ENCODE peak calls at places on chromosomes 3 and 15, in seven cellular contexts. V, Q, X, F, P, R and H are unnamed samples.

GRCh38 chr3:71087109-71088018 is 496.2 kb downstream of the FOXP1 start:
- DNase-seq in V (peak; percentile 64), X (no peak), R (no peak), F (no peak), P (no peak), Q (no peak), H (no peak)

GRCh38 chr3:133827136-133827535 is 21.5 kb downstream of the SRPRB start:
- DNase-seq in Q (no peak), F (no peak), V (no peak), P (no peak), X (no peak), R (no peak), H (no peak)

GRCh38 chr15:37289109-37289765 is 188.9 kb upstream of the MEIS2 start:
- DNase-seq in F (no peak), Q (no peak), P (no peak), R (no peak), X (no peak), V (no peak), H (peak; percentile 2)

GRCh38 chr3:191484461-191484860 is 23.5 kb downstream of the PYDC2 start:
- DNase-seq in V (no peak), R (no peak), P (no peak), F (peak; percentile 32), Q (no peak), X (no peak), H (no peak)

GRCh38 chr3:34260266-34260990 is 462.0 kb downstream of the PDCD6IP start:
- DNase-seq in Q (no peak), P (no peak), R (peak; percentile 35), X (no peak), F (no peak), V (no peak), H (peak; percentile 7)

GRCh38 chr3:69181592-69182211 is 59.3 kb upstream of the LMOD3 start:
- DNase-seq in F (no peak), Q (no peak), X (no peak), P (no peak), V (no peak), R (no peak), H (peak; percentile 45)

GRCh38 chr3:72746412-72747411 is 101.5 kb downstream of the SHQ1 start:
- DNase-seq in R (no peak), F (no peak), V (no peak), P (no peak), Q (no peak), X (no peak), H (no peak)

GRCh38 chr3:171200052-171201029 is 173.8 kb upstream of the SLC2A2 start:
- DNase-seq in V (no peak), P (no peak), R (no peak), Q (no peak), F (no peak), X (no peak), H (no peak)

GRCh38 chr15:58528197-58528870 is 96.5 kb downstream of the LIPC start:
- DNase-seq in F (no peak), P (peak; percentile 52), Q (no peak), V (no peak), X (no peak), R (peak; percentile 77), H (peak; percentile 64)

GRCh38 chr3:16866447-16867025 is 18.2 kb upstream of the PLCL2 start:
- DNase-seq in X (no peak), V (peak; percentile 48), F (no peak), R (no peak), Q (no peak), P (no peak), H (no peak)

GRCh38 chr15:80929225-80929624 is 60.4 kb downstream of the MESD start:
- DNase-seq in P (no peak), R (no peak), V (no peak), X (no peak), Q (no peak), F (no peak), H (peak; percentile 21)

GRCh38 chr3:147655236-147655635 is 246.1 kb downstream of the ZIC1 start:
- DNase-seq in R (no peak), F (no peak), X (no peak), Q (no peak), V (no peak), P (no peak), H (peak; percentile 44)

GRCh38 chr15:45995800-45996199 is 361.0 kb downstream of the SQOR start:
- DNase-seq in R (no peak), P (no peak), V (no peak), F (no peak), Q (no peak), X (no peak), H (no peak)

GRCh38 chr15:44550734-44551133 is 13.8 kb downstream of the EIF3J start:
- DNase-seq in R (no peak), P (no peak), X (no peak), F (no peak), V (no peak), Q (no peak), H (no peak)

GRCh38 chr3:196941846-196942225 is 492 bp downstream of the NCBP2 start:
- DNase-seq in Q (no peak), F (no peak), R (peak; percentile 44), P (peak; percentile 68), V (peak; percentile 73), X (no peak), H (peak; percentile 56)

GRCh38 chr3:55486101-55486856 is 827 bp downstream of the WNT5A start:
- DNase-seq in Q (no peak), R (peak; percentile 84), X (no peak), F (peak; percentile 89), P (peak; percentile 87), V (no peak), H (peak; percentile 82)

GRCh38 chr3:197378987-197379718 is 80.7 kb upstream of the DLG1 start:
- DNase-seq in F (no peak), X (no peak), P (no peak), Q (no peak), V (no peak), R (no peak), H (no peak)

GRCh38 chr15:48796930-48797329 is 13.9 kb downstream of the CEP152 start:
- DNase-seq in P (no peak), V (no peak), Q (no peak), R (no peak), F (no peak), X (no peak), H (no peak)

GRCh38 chr15:50256188-50257041 is 9.1 kb downstream of the HDC start:
- DNase-seq in P (no peak), V (no peak), R (no peak), Q (no peak), X (no peak), F (no peak), H (peak; percentile 83)

GRCh38 chr3:4717363-4717740 is 224.2 kb downstream of the ITPR1 start:
- DNase-seq in F (no peak), X (no peak), V (no peak), P (no peak), Q (no peak), R (no peak), H (no peak)

GRCh38 chr3:187737401-187738088 is 7.7 kb downstream of the BCL6 start:
- DNase-seq in X (no peak), V (peak; percentile 61), R (peak; percentile 62), F (peak; percentile 89), P (peak; percentile 88), Q (peak; percentile 42), H (peak; percentile 73)

GRCh38 chr3:183212565-183212964 is 40.5 kb upstream of the B3GNT5 start:
- DNase-seq in Q (no peak), R (no peak), V (no peak), X (no peak), F (no peak), P (no peak), H (no peak)

GRCh38 chr15:40010681-40011080 is 28.3 kb downstream of the SRP14 start:
- DNase-seq in P (no peak), F (peak; percentile 74), V (no peak), R (no peak), X (no peak), Q (no peak), H (peak; percentile 74)

GRCh38 chr3:136711277-136711676 is 40.9 kb downstream of the STAG1 start:
- DNase-seq in F (no peak), R (no peak), P (no peak), X (no peak), Q (no peak), V (no peak), H (no peak)

GRCh38 chr3:47413751-47414150 is 32.9 kb downstream of the PTPN23 start:
- DNase-seq in F (no peak), P (peak; percentile 56), R (no peak), V (no peak), Q (no peak), X (no peak), H (no peak)

GRCh38 chr15:100801256-100801900 is 78.3 kb upstream of the ALDH1A3 start:
- DNase-seq in X (no peak), V (no peak), F (no peak), P (no peak), R (no peak), Q (no peak), H (no peak)

GRCh38 chr3:196192036-196193001 is 18.9 kb downstream of the ZDHHC19 start:
- DNase-seq in Q (no peak), R (no peak), F (peak; percentile 77), V (peak; percentile 74), P (no peak), X (no peak), H (no peak)

GRCh38 chr15:67827561-67828378 is 2.5 kb downstream of the SKOR1 start:
- DNase-seq in X (no peak), V (no peak), R (peak; percentile 8), F (peak; percentile 47), P (no peak), Q (no peak), H (no peak)
- H3K9me3 ChIP-seq in X (no peaks in the 10 kb centered on the region), V (no peaks in the 10 kb centered on the region), R (no peaks in the 10 kb centered on the region), F (no peaks in the 10 kb centered on the region), P (no peaks in the 10 kb centered on the region), Q (no peaks in the 10 kb centered on the region), H (no peaks in the 10 kb centered on the region)

DNA sequence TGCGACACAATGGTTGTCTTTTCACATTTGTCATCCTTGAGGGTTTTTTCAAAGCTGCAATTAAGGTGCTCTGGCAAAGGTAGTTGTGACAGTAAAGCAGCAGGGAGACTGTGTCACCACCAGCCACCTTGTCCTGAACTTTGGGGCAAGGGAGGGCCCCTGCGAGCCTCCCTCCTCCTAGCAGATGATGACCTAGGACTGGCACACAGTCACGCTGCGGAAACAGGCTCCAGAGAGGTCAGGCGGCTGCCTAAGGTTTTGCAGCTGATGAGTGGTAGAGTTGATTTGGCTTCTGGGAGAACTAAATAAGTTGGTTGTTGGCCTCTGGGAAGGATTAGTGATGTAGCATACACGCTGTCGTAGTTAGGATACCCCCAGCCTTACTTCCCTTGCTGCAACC is 62.7 kb downstream of the PDIA5 start:
- DNase-seq in R (no peak), F (no peak), V (no peak), Q (no peak), X (no peak), P (no peak), H (no peak)
- H3K36me3 ChIP-seq in R (no peaks in the 10 kb centered on the region), F (no peaks in the 10 kb centered on the region), V (no peaks in the 10 kb centered on the region), Q (peaks cover 3% of the 10 kb centered on the region), X (no peaks in the 10 kb centered on the region), P (peaks cover 5% of the 10 kb centered on the region), H (peaks cover 75% of the 10 kb centered on the region)

GRCh38 chr3:197891-198491 is 1.4 kb downstream of the CHL1 start:
- DNase-seq in P (peak; percentile 55), Q (no peak), F (no peak), R (no peak), V (no peak), X (no peak), H (no peak)
- H3K9me3 ChIP-seq in P (no peaks in the 10 kb centered on the region), Q (no peaks in the 10 kb centered on the region), F (no peaks in the 10 kb centered on the region), R (no peaks in the 10 kb centered on the region), V (no peaks in the 10 kb centered on the region), X (no peaks in the 10 kb centered on the region), H (no peaks in the 10 kb centered on the region)

DNA sequence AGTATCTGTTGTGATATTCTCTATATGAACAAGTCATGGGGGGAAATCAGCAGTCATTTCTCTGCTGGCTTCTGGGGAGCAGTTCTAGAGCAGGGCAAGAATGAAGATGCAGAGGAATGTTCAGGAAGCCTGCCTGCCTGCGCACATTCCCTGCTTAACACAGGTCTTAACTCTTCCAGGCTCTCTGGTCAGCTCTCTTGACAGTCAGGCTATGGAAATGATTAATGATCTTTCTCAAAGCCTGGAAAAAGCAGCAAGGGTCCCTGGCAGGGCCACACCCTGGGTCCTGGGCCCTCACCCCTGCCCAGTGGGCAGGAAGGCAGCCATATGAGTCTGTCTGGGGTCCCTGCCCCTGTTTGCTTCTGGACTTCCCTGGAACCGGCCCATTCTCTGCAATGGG is 31.4 kb upstream of the CLK3 start:
- DNase-seq in F (no peak), Q (no peak), X (no peak), R (no peak), V (no peak), P (no peak), H (no peak)
- H3K36me3 ChIP-seq in F (no peaks in the 10 kb centered on the region), Q (peaks cover 6% of the 10 kb centered on the region), X (no peaks in the 10 kb centered on the region), R (no peaks in the 10 kb centered on the region), V (peaks cover 29% of the 10 kb centered on the region), P (peaks cover 3% of the 10 kb centered on the region), H (peaks cover 7% of the 10 kb centered on the region)